ENCODE peak calls at places on chromosomes 1 and 21, in ten cellular contexts. K is AG08396; I is mesendoderm; J is HEK293T; Z is activated naive CD4-positive, alpha-beta T cell; B is activated T-cell treated with anti-CD3 and anti-CD28 coated beads for 24 hours; H is suprapubic skin; Q is nephron progenitor cell; A is NAMALWA; F is neural progenitor cell. O is an unnamed sample.
A peak's percentile ranks its signal among the peaks of the same experiment; 100 is the strongest.

GRCh38 chr1:62784509-62785365 is 805 bp downstream of the ATG4C start:
- DNase-seq in K (no peak), I (no peak), J (no peak), Z (no peak), B (no peak), H (no peak), Q (no peak), A (peak; percentile 48), F (no peak), O (no peak)

GRCh38 chr1:222785553-222785952 is 29.3 kb upstream of the DISP1 start:
- DNase-seq in K (no peak), I (no peak), J (no peak), Z (no peak), B (no peak), H (no peak), Q (no peak), A (no peak), F (no peak), O (no peak)

GRCh38 chr1:203368624-203369451 is 17.9 kb upstream of the FMOD start:
- DNase-seq in K (peak; percentile 55), I (peak; percentile 41), J (no peak), Z (no peak), B (no peak), H (peak; percentile 90), Q (no peak), A (no peak), F (no peak), O (no peak)

GRCh38 chr1:6824665-6825368 is 39.6 kb downstream of the CAMTA1 start:
- DNase-seq in K (no peak), I (no peak), J (no peak), Z (no peak), B (no peak), H (no peak), Q (no peak), A (no peak), F (no peak), O (no peak)

GRCh38 chr1:180680558-180681144 is 48.8 kb downstream of the XPR1 start:
- DNase-seq in K (no peak), I (no peak), J (no peak), Z (no peak), B (no peak), H (no peak), Q (no peak), A (no peak), F (no peak), O (no peak)

GRCh38 chr1:183138301-183138700 is 47.8 kb upstream of the LAMC2 start:
- DNase-seq in K (no peak), I (no peak), J (no peak), Z (no peak), B (no peak), H (no peak), Q (no peak), A (no peak), F (no peak), O (no peak)

GRCh38 chr1:240031414-240031813 is 60.3 kb upstream of the FMN2 start:
- DNase-seq in K (peak; percentile 13), I (no peak), J (no peak), Z (no peak), B (no peak), H (no peak), Q (no peak), A (no peak), F (no peak), O (no peak)

GRCh38 chr1:28290851-28291250 is 31.5 kb downstream of the SESN2 start:
- DNase-seq in K (no peak), I (no peak), J (no peak), Z (no peak), B (no peak), H (no peak), Q (no peak), A (no peak), F (no peak), O (no peak)

GRCh38 chr1:109466440-109467300 is at the start of gene SYPL2:
- DNase-seq in K (peak; percentile 70), I (peak; percentile 42), J (peak; percentile 82), Z (no peak), B (no peak), H (no peak), Q (peak; percentile 77), A (no peak), F (peak; percentile 71), O (no peak)

GRCh38 chr1:55284856-55285255 is 69.7 kb upstream of the USP24 start:
- DNase-seq in K (peak; percentile 31), I (peak; percentile 48), J (peak; percentile 66), Z (no peak), B (no peak), H (no peak), Q (peak; percentile 32), A (peak; percentile 58), F (peak; percentile 61), O (peak; percentile 12)

GRCh38 chr1:224183591-224184312 is 712 bp downstream of the DEGS1 start:
- DNase-seq in K (peak; percentile 82), I (peak; percentile 71), J (peak; percentile 78), Z (no peak), B (peak; percentile 55), H (no peak), Q (peak; percentile 62), A (peak; percentile 65), F (peak; percentile 76), O (peak; percentile 74)

GRCh38 chr1:226250511-226250910 is 27.0 kb downstream of the MIXL1 start:
- DNase-seq in K (no peak), I (no peak), J (no peak), Z (no peak), B (no peak), H (no peak), Q (no peak), A (no peak), F (no peak), O (no peak)

GRCh38 chr1:211541715-211542477 is 37.1 kb downstream of the SLC30A1 start:
- DNase-seq in K (no peak), I (no peak), J (no peak), Z (no peak), B (no peak), H (no peak), Q (no peak), A (no peak), F (no peak), O (no peak)

GRCh38 chr1:109671067-109671466 is 3.2 kb downstream of the GSTM2 start:
- DNase-seq in K (peak; percentile 0), I (no peak), J (peak; percentile 2), Z (no peak), B (no peak), H (no peak), Q (no peak), A (no peak), F (no peak), O (no peak)

GRCh38 chr1:154969741-154970452 is 650 bp downstream of the SHC1 start:
- DNase-seq in K (no peak), I (no peak), J (no peak), Z (no peak), B (no peak), H (no peak), Q (no peak), A (no peak), F (peak; percentile 33), O (no peak)

GRCh38 chr1:192401832-192402231 is 85.0 kb downstream of the RGS21 start:
- DNase-seq in K (peak; percentile 13), I (no peak), J (no peak), Z (no peak), B (no peak), H (no peak), Q (no peak), A (no peak), F (no peak), O (no peak)

GRCh38 chr1:110390096-110390495 is 730 bp downstream of the SLC16A4 start:
- DNase-seq in K (peak; percentile 78), I (peak; percentile 78), J (peak; percentile 67), Z (no peak), B (no peak), H (no peak), Q (peak; percentile 6), A (no peak), F (peak; percentile 3), O (no peak)

GRCh38 chr1:38208720-38209632 is 162.4 kb upstream of the POU3F1 start:
- DNase-seq in K (no peak), I (no peak), J (no peak), Z (no peak), B (no peak), H (no peak), Q (no peak), A (peak; percentile 5), F (no peak), O (no peak)

GRCh38 chr21:13937236-13937635 is 273.5 kb downstream of the LIPI start:
- DNase-seq in K (no peak), I (no peak), J (peak; percentile 3), Z (no peak), B (no peak), H (no peak), Q (no peak), A (no peak), F (no peak), O (no peak)

GRCh38 chr1:2415801-2416208 is 3.4 kb upstream of the PEX10 start:
- DNase-seq in K (no peak), I (no peak), J (no peak), Z (no peak), B (peak; percentile 26), H (no peak), Q (no peak), A (no peak), F (no peak), O (no peak)